ENCODE peak calls at places on chromosomes 1 and 21, in five cellular contexts. Z is uterus, U is lung, Y is Peyer's patch, Q is tibial artery. D is an unnamed sample.

GRCh38 chr1:93814795-93815737 is 63.9 kb downstream of the DNTTIP2 start:
- DNase-seq in Q (no peak), Y (no peak), U (no peak), Z (no peak), D (no peak)

GRCh38 chr1:24364975-24365678 is 46.0 kb downstream of the GRHL3 start:
- DNase-seq in U (no peak), Z (no peak), Y (no peak), Q (peak; percentile 30), D (peak; percentile 99)

GRCh38 chr1:230158422-230159291 is 91.6 kb downstream of the GALNT2 start:
- DNase-seq in Z (no peak), Y (peak; percentile 61), Q (no peak), U (no peak), D (no peak)

GRCh38 chr1:19473119-19473518 is 12.2 kb downstream of the CAPZB start:
- DNase-seq in Z (no peak), Q (no peak), U (no peak), Y (no peak), D (no peak)

GRCh38 chr1:191343816-191344215 is 814.4 kb upstream of the RGS18 start:
- DNase-seq in Y (no peak), U (no peak), Q (no peak), Z (no peak), D (peak; percentile 34)

GRCh38 chr1:55443175-55443933 is 228.2 kb upstream of the USP24 start:
- DNase-seq in Z (peak; percentile 85), Q (peak; percentile 97), U (peak; percentile 80), Y (no peak), D (peak; percentile 37)

GRCh38 chr1:108080448-108080847 is 115.5 kb upstream of the VAV3 start:
- DNase-seq in Z (no peak), Q (no peak), U (no peak), Y (no peak), D (no peak)

GRCh38 chr1:96358057-96358456 is 363.5 kb upstream of the PTBP2 start:
- DNase-seq in U (no peak), Z (no peak), Y (no peak), Q (no peak), D (no peak)

GRCh38 chr1:16174261-16174871 is 18.5 kb upstream of the EPHA2 start:
- DNase-seq in U (no peak), Z (no peak), Q (no peak), Y (no peak), D (peak; percentile 39)

GRCh38 chr1:211739671-211740411 is 64.4 kb upstream of the NEK2 start:
- DNase-seq in Z (no peak), U (no peak), Q (no peak), Y (no peak), D (no peak)

GRCh38 chr1:20376880-20377494 is 86.3 kb downstream of the VWA5B1 start:
- DNase-seq in Z (no peak), U (peak; percentile 44), Q (peak; percentile 24), Y (peak; percentile 73), D (no peak)

GRCh38 chr1:75723989-75724471 is 479 bp upstream of the ACADM start:
- DNase-seq in U (peak; percentile 84), Z (peak; percentile 87), Y (no peak), Q (peak; percentile 67), D (peak; percentile 44)

GRCh38 chr1:244439391-244440032 is 12.2 kb downstream of the ADSS2 start:
- DNase-seq in Q (no peak), U (no peak), Z (no peak), Y (peak; percentile 55), D (no peak)

GRCh38 chr1:245611251-245611650 is 456.5 kb downstream of the KIF26B start:
- DNase-seq in Z (no peak), Y (no peak), U (no peak), Q (no peak), D (no peak)

GRCh38 chr1:220046052-220046930 is at the start of gene EPRS1:
- DNase-seq in Y (peak; percentile 95), Q (peak; percentile 90), U (peak; percentile 94), Z (peak; percentile 92), D (peak; percentile 94)

GRCh38 chr1:156480411-156481192 is 20.0 kb downstream of the MEF2D start:
- DNase-seq in Y (no peak), Q (no peak), U (no peak), Z (peak; percentile 67), D (no peak)

GRCh38 chr1:6412896-6413295 is 6.8 kb downstream of the HES2 start:
- DNase-seq in Y (no peak), Q (no peak), U (no peak), Z (no peak), D (peak; percentile 79)

GRCh38 chr1:5616366-5617178 is 375.7 kb downstream of the NPHP4 start:
- DNase-seq in U (no peak), Q (no peak), Y (no peak), Z (no peak), D (no peak)

GRCh38 chr1:3366181-3367051 is 88.0 kb upstream of the ARHGEF16 start:
- DNase-seq in Z (no peak), Y (no peak), U (no peak), Q (peak; percentile 70), D (no peak)

GRCh38 chr1:58441699-58442098 is 104.8 kb downstream of the OMA1 start:
- DNase-seq in Z (no peak), U (no peak), Y (no peak), Q (no peak), D (no peak)

GRCh38 chr21:25809013-25809412 is 74.2 kb downstream of the GABPA start:
- DNase-seq in U (no peak), Q (no peak), Y (no peak), Z (no peak), D (peak; percentile 79)

GRCh38 chr1:88890790-88891317 is 513 bp downstream of the GTF2B start:
- DNase-seq in Y (no peak), Z (no peak), Q (no peak), U (no peak), D (peak; percentile 13)

GRCh38 chr1:38829368-38829767 is 30.2 kb downstream of the RRAGC start:
- DNase-seq in Q (no peak), U (no peak), Y (no peak), Z (no peak), D (no peak)

GRCh38 chr1:4703646-4704045 is 49.2 kb downstream of the AJAP1 start:
- DNase-seq in Q (no peak), U (no peak), Y (no peak), Z (no peak), D (no peak)

GRCh38 chr1:115364044-115364775 is 26.2 kb upstream of the NGF start:
- DNase-seq in Z (no peak), Y (no peak), Q (no peak), U (no peak), D (no peak)

GRCh38 chr1:44436401-44437394 is 31.6 kb downstream of the RNF220 start:
- DNase-seq in Z (no peak), Y (no peak), Q (no peak), U (peak; percentile 37), D (no peak)

GRCh38 chr1:1232801-1233566 is 947 bp downstream of the B3GALT6 start:
- DNase-seq in Z (no peak), U (no peak), Y (no peak), Q (no peak), D (no peak)

GRCh38 chr1:156259805-156260204 is 11.9 kb upstream of the PAQR6 start:
- DNase-seq in Q (no peak), Y (no peak), U (no peak), Z (peak; percentile 47), D (no peak)

GRCh38 chr21:42233067-42233981 is 14.4 kb downstream of the ABCG1 start:
- DNase-seq in Y (peak; percentile 68), Q (peak; percentile 89), U (peak; percentile 69), Z (peak; percentile 72), D (no peak)

GRCh38 chr1:174230399-174230798 is 71.1 kb downstream of the RABGAP1L start:
- DNase-seq in U (no peak), Y (no peak), Q (no peak), Z (no peak), D (no peak)

GRCh38 chr1:39076127-39076798 is 50.1 kb downstream of the NDUFS5 start:
- DNase-seq in Q (peak; percentile 79), Z (peak; percentile 79), U (no peak), Y (peak; percentile 51), D (peak; percentile 47)

GRCh38 chr21:36753556-36753955 is 54.6 kb downstream of the SIM2 start:
- DNase-seq in U (no peak), Q (no peak), Z (no peak), Y (no peak), D (peak; percentile 21)

GRCh38 chr1:32316906-32317282 is 19.1 kb downstream of the MARCKSL1 start:
- DNase-seq in Q (no peak), Y (no peak), U (no peak), Z (no peak), D (no peak)

GRCh38 chr1:113874017-113874879 is 2.7 kb upstream of the PTPN22 start:
- DNase-seq in Z (no peak), Q (no peak), U (no peak), Y (no peak), D (peak; percentile 75)

GRCh38 chr1:2212542-2213491 is 15.3 kb upstream of the SKI start:
- DNase-seq in Y (peak; percentile 92), Q (peak; percentile 95), U (peak; percentile 85), Z (peak; percentile 97), D (no peak)

GRCh38 chr1:230642263-230642959 is at the start of gene COG2:
- DNase-seq in Q (peak; percentile 92), Z (peak; percentile 88), U (peak; percentile 94), Y (peak; percentile 97), D (peak; percentile 83)

GRCh38 chr1:240189386-240189989 is 97.8 kb downstream of the FMN2 start:
- DNase-seq in Y (no peak), Q (no peak), U (no peak), Z (no peak), D (no peak)

GRCh38 chr1:217626321-217626720 is 4.6 kb downstream of the GPATCH2 start:
- DNase-seq in Q (no peak), U (no peak), Y (no peak), Z (no peak), D (no peak)

GRCh38 chr1:159821171-159821867 is 5.4 kb upstream of the SLAMF8 start:
- DNase-seq in Z (no peak), U (peak; percentile 46), Q (no peak), Y (no peak), D (no peak)

GRCh38 chr1:9417695-9418094 is 121.6 kb upstream of the SLC25A33 start:
- DNase-seq in Q (no peak), U (no peak), Y (no peak), Z (no peak), D (no peak)
- TF ChIP-seq CTCF in Q (no peak), U (no peak), Y (no peak), Z (no peak), D (no peak)

GRCh38 chr21:45834026-45834715 is 147.4 kb upstream of the COL6A1 start:
- DNase-seq in U (no peak), Y (no peak), Z (no peak), Q (no peak), D (no peak)
- H3K4me1 ChIP-seq in U (no peaks in the 10 kb centered on the region), Y (no peaks in the 10 kb centered on the region), Z (no peaks in the 10 kb centered on the region), Q (no peaks in the 10 kb centered on the region), D (peaks cover 3% of the 10 kb centered on the region)

DNA sequence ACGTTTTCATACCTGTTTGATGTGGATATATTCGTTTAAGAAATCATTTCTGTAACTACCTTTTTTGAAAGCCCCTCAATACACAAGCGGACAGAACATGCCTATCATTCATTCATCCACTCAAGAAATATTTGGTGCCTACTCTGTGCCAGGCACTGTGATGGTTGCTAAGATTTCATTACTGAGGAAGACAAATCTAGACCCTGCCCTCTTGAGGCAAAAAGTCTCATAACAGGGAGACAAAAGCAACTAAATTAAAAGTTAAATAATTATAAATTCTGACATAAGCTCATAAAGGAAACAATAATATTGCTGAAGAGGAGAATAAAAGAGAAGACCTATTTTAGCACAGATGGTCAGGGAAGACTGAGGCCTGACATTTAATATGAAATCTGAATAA is 203.5 kb upstream of the ZNHIT6 start:
- DNase-seq in Z (no peak), U (no peak), Y (no peak), Q (no peak), D (no peak)
- TF ChIP-seq CTCF in Z (no peak), U (no peak), Y (no peak), Q (no peak), D (peak; percentile 57)

GRCh38 chr1:226400519-226401406 is 7.1 kb downstream of the PARP1 start:
- DNase-seq in Y (no peak), U (no peak), Z (no peak), Q (no peak), D (no peak)
- H3K4me1 ChIP-seq in Y (peaks cover 7% of the 10 kb centered on the region), U (peaks cover 15% of the 10 kb centered on the region), Z (peaks cover 11% of the 10 kb centered on the region), Q (peaks cover 23% of the 10 kb centered on the region), D (no peaks in the 10 kb centered on the region)

D was measured in foreskin keratinocyte.